ENCODE peak calls at places on chromosomes 13 and 19, in six cellular contexts. T is heart left ventricle, Z is suprapubic skin, Q is H1, G is Peyer's patch, U is uterus. N is an unnamed sample.
A peak's percentile ranks its signal among the peaks of the same experiment; 100 is the strongest.

GRCh38 chr13:94674609-94675348 is 37.6 kb downstream of the SOX21 start:
- DNase-seq in T (peak; percentile 22), Z (no peak), Q (no peak), G (peak; percentile 79), U (no peak), N (no peak)

GRCh38 chr19:48681127-48681470 is 8.3 kb upstream of the NTN5 start:
- DNase-seq in T (no peak), Z (no peak), Q (no peak), G (no peak), U (no peak), N (no peak)

GRCh38 chr13:90414691-90415596 is 932.5 kb upstream of the MIR17HG start:
- DNase-seq in T (no peak), Z (no peak), Q (no peak), G (no peak), U (no peak), N (no peak)

GRCh38 chr13:56953965-56954364 is 186.8 kb upstream of the PRR20A start:
- DNase-seq in T (no peak), Z (no peak), Q (no peak), G (no peak), U (no peak), N (no peak)

GRCh38 chr13:44331912-44332840 is 41.4 kb upstream of the SERP2 start:
- DNase-seq in T (peak; percentile 77), Z (no peak), Q (no peak), G (peak; percentile 58), U (peak; percentile 96), N (no peak)

GRCh38 chr19:15014579-15014978 is 34.7 kb upstream of the CASP14 start:
- DNase-seq in T (no peak), Z (no peak), Q (no peak), G (no peak), U (no peak), N (no peak)

GRCh38 chr13:60707878-60708277 is 310.9 kb downstream of the TDRD3 start:
- DNase-seq in T (no peak), Z (no peak), Q (no peak), G (no peak), U (no peak), N (no peak)

GRCh38 chr19:47253467-47253881 is 2.9 kb upstream of the CCDC9 start:
- DNase-seq in T (no peak), Z (no peak), Q (no peak), G (no peak), U (no peak), N (no peak)

GRCh38 chr13:99608345-99608744 is 107.1 kb downstream of the TM9SF2 start:
- DNase-seq in T (no peak), Z (no peak), Q (no peak), G (no peak), U (no peak), N (no peak)

GRCh38 chr13:89269737-89270136 is 1598.6 kb downstream of the SLITRK5 start:
- DNase-seq in T (no peak), Z (no peak), Q (no peak), G (no peak), U (no peak), N (no peak)

GRCh38 chr13:43110036-43110435 is 86.7 kb downstream of the DNAJC15 start:
- DNase-seq in T (no peak), Z (no peak), Q (no peak), G (no peak), U (no peak), N (no peak)

GRCh38 chr19:13984875-13985741 is 21.0 kb downstream of the RFX1 start:
- DNase-seq in T (no peak), Z (no peak), Q (no peak), G (peak; percentile 81), U (no peak), N (peak; percentile 92)

GRCh38 chr19:6453951-6454565 is 5.5 kb downstream of the SLC25A23 start:
- DNase-seq in T (no peak), Z (no peak), Q (no peak), G (no peak), U (no peak), N (no peak)

GRCh38 chr19:57632987-57633831 is at the start of gene ZNF211:
- DNase-seq in T (peak; percentile 94), Z (peak; percentile 92), Q (peak; percentile 84), G (peak; percentile 96), U (peak; percentile 88), N (peak; percentile 89)

GRCh38 chr19:1441677-1442438 is 3.7 kb downstream of the RPS15 start:
- DNase-seq in T (no peak), Z (no peak), Q (no peak), G (no peak), U (peak; percentile 14), N (no peak)

GRCh38 chr13:29679357-29680050 is 84.0 kb upstream of the SLC7A1 start:
- DNase-seq in T (peak; percentile 68), Z (no peak), Q (no peak), G (peak; percentile 65), U (peak; percentile 36), N (no peak)

GRCh38 chr13:30744056-30744684 is 8.8 kb downstream of the ALOX5AP start:
- DNase-seq in T (peak; percentile 33), Z (no peak), Q (no peak), G (peak; percentile 92), U (peak; percentile 28), N (peak; percentile 84)

GRCh38 chr13:73722120-73722519 is 412.1 kb downstream of the KLF12 start:
- DNase-seq in T (no peak), Z (no peak), Q (no peak), G (no peak), U (no peak), N (no peak)

GRCh38 chr19:2381151-2381822 is 21.2 kb downstream of the TMPRSS9 start:
- DNase-seq in T (no peak), Z (no peak), Q (no peak), G (no peak), U (no peak), N (no peak)

GRCh38 chr13:66503890-66504289 is 726.2 kb downstream of the PCDH9 start:
- DNase-seq in T (no peak), Z (no peak), Q (no peak), G (no peak), U (no peak), N (no peak)

GRCh38 chr13:100100115-100100879 is 11.4 kb downstream of the PCCA start:
- DNase-seq in T (peak; percentile 30), Z (no peak), Q (no peak), G (no peak), U (peak; percentile 44), N (no peak)

GRCh38 chr19:29365836-29366417 is 153.0 kb upstream of the UQCRFS1 start:
- DNase-seq in T (no peak), Z (no peak), Q (no peak), G (no peak), U (no peak), N (no peak)

GRCh38 chr13:88417801-88418200 is 746.6 kb downstream of the SLITRK5 start:
- DNase-seq in T (no peak), Z (no peak), Q (no peak), G (no peak), U (no peak), N (no peak)

GRCh38 chr19:1420590-1420989 is 13.2 kb downstream of the DAZAP1 start:
- DNase-seq in T (no peak), Z (no peak), Q (no peak), G (no peak), U (no peak), N (no peak)

GRCh38 chr19:47848871-47849473 is 10.1 kb upstream of the TPRX2 start:
- DNase-seq in T (no peak), Z (no peak), Q (peak; percentile 62), G (no peak), U (no peak), N (no peak)

GRCh38 chr19:33195711-33196347 is 1.7 kb downstream of the LRP3 start:
- DNase-seq in T (no peak), Z (no peak), Q (no peak), G (no peak), U (no peak), N (no peak)

GRCh38 chr13:80132741-80133601 is 208.0 kb downstream of the SPRY2 start:
- DNase-seq in T (peak; percentile 69), Z (peak; percentile 60), Q (no peak), G (peak; percentile 83), U (peak; percentile 47), N (peak; percentile 76)

GRCh38 chr13:66794340-66795031 is 435.6 kb downstream of the PCDH9 start:
- DNase-seq in T (no peak), Z (no peak), Q (no peak), G (no peak), U (no peak), N (no peak)

GRCh38 chr19:604355-604754 is 14.7 kb downstream of the HCN2 start:
- DNase-seq in T (no peak), Z (no peak), Q (no peak), G (no peak), U (no peak), N (peak; percentile 74)

GRCh38 chr13:109121826-109122225 is 492.4 kb downstream of the MYO16 start:
- DNase-seq in T (no peak), Z (no peak), Q (no peak), G (no peak), U (no peak), N (no peak)
- H3K4me1 ChIP-seq in T (no peaks in the 10 kb centered on the region), Z (no peaks in the 10 kb centered on the region), Q (no peaks in the 10 kb centered on the region), G (no peaks in the 10 kb centered on the region), U (no peaks in the 10 kb centered on the region), N (no peaks in the 10 kb centered on the region)

DNA sequence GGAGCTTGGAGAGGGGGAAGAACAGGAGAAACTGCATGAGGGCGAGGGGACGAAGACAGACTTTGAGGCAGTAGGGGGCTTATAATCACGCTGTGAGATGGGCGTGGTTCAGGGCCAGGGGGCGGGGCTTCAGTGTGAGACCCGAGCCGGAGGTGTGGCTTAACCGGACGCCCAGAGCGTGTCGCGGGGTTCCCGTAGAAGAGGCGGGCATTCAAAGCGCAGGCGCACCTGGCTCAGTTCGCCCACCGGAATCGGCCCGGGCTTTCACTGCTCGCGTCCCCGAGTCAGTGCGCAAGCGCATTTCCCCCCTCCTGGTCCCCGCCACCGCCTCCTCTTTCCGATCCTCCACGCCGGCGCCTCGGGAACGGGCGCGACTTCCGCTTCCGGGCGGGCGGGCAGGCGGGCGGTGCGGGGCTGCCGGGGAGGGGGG is 225 bp upstream of the ZNF865 start:
- DNase-seq in T (peak; percentile 99), Z (peak; percentile 99), Q (peak; percentile 94), G (peak; percentile 99), U (peak; percentile 98), N (peak; percentile 97)
- TF ChIP-seq POLR2A in T (no peak), Z (no peak), Q (peak; percentile 49), G (peak; percentile 39), U (peak; percentile 32), N (no peak)

GRCh38 chr13:112605531-112605990 is 17.6 kb upstream of the TUBGCP3 start:
- DNase-seq in T (no peak), Z (no peak), Q (no peak), G (no peak), U (no peak), N (no peak)
- H3K4me3 ChIP-seq in T (peak overlapping the region; percentile 60), Z (peak overlapping the region; percentile 47), Q (peak overlapping the region; percentile 53), G (peak overlapping the region; percentile 48), U (peak overlapping the region; percentile 37), N (peak overlapping the region; percentile 32)

GRCh38 chr13:24661713-24662112 is 18.5 kb upstream of the ATP12A start:
- DNase-seq in T (no peak), Z (no peak), Q (no peak), G (no peak), U (no peak), N (no peak)

GRCh38 chr13:24663089-24663395 is 17.2 kb upstream of the ATP12A start:
- DNase-seq in T (no peak), Z (no peak), Q (no peak), G (no peak), U (no peak), N (no peak)

GRCh38 chr13:24660023-24660806 is 20.0 kb upstream of the ATP12A start:
- DNase-seq in T (no peak), Z (no peak), Q (no peak), G (no peak), U (no peak), N (no peak)

GRCh38 chr13:24664726-24665409 is 15.3 kb upstream of the ATP12A start:
- DNase-seq in T (no peak), Z (no peak), Q (no peak), G (no peak), U (no peak), N (no peak)

GRCh38 chr13:24662195-24663088 is 17.8 kb upstream of the ATP12A start:
- DNase-seq in T (no peak), Z (no peak), Q (no peak), G (no peak), U (no peak), N (no peak)
- H3K4me1 ChIP-seq in T (no peaks in the 10 kb centered on the region), Z (no peaks in the 10 kb centered on the region), Q (no peaks in the 10 kb centered on the region), G (peaks cover 3% of the 10 kb centered on the region), U (no peaks in the 10 kb centered on the region), N (no peaks in the 10 kb centered on the region)